ENCODE peak calls at places on chromosomes 5 and 9, in five cellular contexts. One of them, this sample, is unnamed.

GRCh38 chr9:80020056-80020455 is 448.3 kb downstream of the TLE4 start:
- DNase-seq in pancreas: no peak
- DNase-seq in GM10248: no peak
- DNase-seq in naive thymus-derived CD4-positive, alpha-beta T cell: no peak
- DNase-seq in neuronal stem cell: no peak
- DNase-seq in this sample: no peak

GRCh38 chr5:65663804-65664521 is 39.1 kb downstream of the SHLD3 start:
- DNase-seq in pancreas: no peak
- DNase-seq in GM10248: no peak
- DNase-seq in naive thymus-derived CD4-positive, alpha-beta T cell: no peak
- DNase-seq in neuronal stem cell: peak
- DNase-seq in this sample: peak

GRCh38 chr5:61397937-61398336 is 65.9 kb downstream of the ZSWIM6 start:
- DNase-seq in pancreas: no peak
- DNase-seq in GM10248: no peak
- DNase-seq in naive thymus-derived CD4-positive, alpha-beta T cell: no peak
- DNase-seq in neuronal stem cell: no peak
- DNase-seq in this sample: no peak

GRCh38 chr9:121895836-121896544 is 197.1 kb downstream of the TTLL11 start:
- DNase-seq in pancreas: peak
- DNase-seq in GM10248: no peak
- DNase-seq in naive thymus-derived CD4-positive, alpha-beta T cell: no peak
- DNase-seq in neuronal stem cell: no peak
- DNase-seq in this sample: no peak

GRCh38 chr5:43140286-43140685 is 19.6 kb downstream of the ZNF131 start:
- DNase-seq in pancreas: no peak
- DNase-seq in GM10248: no peak
- DNase-seq in naive thymus-derived CD4-positive, alpha-beta T cell: peak
- DNase-seq in neuronal stem cell: no peak
- DNase-seq in this sample: no peak

GRCh38 chr5:107803728-107804127 is 133.0 kb upstream of the EFNA5 start:
- DNase-seq in pancreas: no peak
- DNase-seq in GM10248: no peak
- DNase-seq in naive thymus-derived CD4-positive, alpha-beta T cell: no peak
- DNase-seq in neuronal stem cell: no peak
- DNase-seq in this sample: no peak

GRCh38 chr9:124726886-124727285 is 44.2 kb downstream of the NR6A1 start:
- DNase-seq in pancreas: no peak
- DNase-seq in GM10248: no peak
- DNase-seq in naive thymus-derived CD4-positive, alpha-beta T cell: no peak
- DNase-seq in neuronal stem cell: no peak
- DNase-seq in this sample: no peak

GRCh38 chr9:88816141-88816540 is 175.1 kb upstream of the S1PR3 start:
- DNase-seq in pancreas: no peak
- DNase-seq in GM10248: no peak
- DNase-seq in naive thymus-derived CD4-positive, alpha-beta T cell: no peak
- DNase-seq in neuronal stem cell: no peak
- DNase-seq in this sample: no peak

GRCh38 chr5:33827885-33828284 is 63.9 kb downstream of the ADAMTS12 start:
- DNase-seq in pancreas: no peak
- DNase-seq in GM10248: no peak
- DNase-seq in naive thymus-derived CD4-positive, alpha-beta T cell: no peak
- DNase-seq in neuronal stem cell: no peak
- DNase-seq in this sample: no peak

GRCh38 chr9:110284211-110284849 is 28.0 kb upstream of the TXN start:
- DNase-seq in pancreas: no peak
- DNase-seq in GM10248: no peak
- DNase-seq in naive thymus-derived CD4-positive, alpha-beta T cell: no peak
- DNase-seq in neuronal stem cell: no peak
- DNase-seq in this sample: no peak

GRCh38 chr5:95066048-95066447 is 218.8 kb downstream of the MCTP1 start:
- DNase-seq in pancreas: no peak
- DNase-seq in GM10248: no peak
- DNase-seq in naive thymus-derived CD4-positive, alpha-beta T cell: no peak
- DNase-seq in neuronal stem cell: no peak
- DNase-seq in this sample: no peak

GRCh38 chr5:10624244-10624643 is 60.4 kb downstream of the ANKRD33B start:
- DNase-seq in pancreas: no peak
- DNase-seq in GM10248: no peak
- DNase-seq in naive thymus-derived CD4-positive, alpha-beta T cell: no peak
- DNase-seq in neuronal stem cell: no peak
- DNase-seq in this sample: no peak

GRCh38 chr5:113115956-113116355 is 139.4 kb downstream of the DCP2 start:
- DNase-seq in pancreas: no peak
- DNase-seq in GM10248: no peak
- DNase-seq in naive thymus-derived CD4-positive, alpha-beta T cell: no peak
- DNase-seq in neuronal stem cell: no peak
- DNase-seq in this sample: no peak

GRCh38 chr9:16744386-16744785 is 126.1 kb downstream of the BNC2 start:
- DNase-seq in pancreas: no peak
- DNase-seq in GM10248: no peak
- DNase-seq in naive thymus-derived CD4-positive, alpha-beta T cell: no peak
- DNase-seq in neuronal stem cell: no peak
- DNase-seq in this sample: no peak

GRCh38 chr9:94479757-94480156 is 75.1 kb upstream of the PCAT7 start:
- DNase-seq in pancreas: no peak
- DNase-seq in GM10248: no peak
- DNase-seq in naive thymus-derived CD4-positive, alpha-beta T cell: no peak
- DNase-seq in neuronal stem cell: no peak
- DNase-seq in this sample: no peak

GRCh38 chr5:4275232-4275631 is 679.6 kb downstream of the IRX1 start:
- DNase-seq in pancreas: no peak
- DNase-seq in GM10248: no peak
- DNase-seq in naive thymus-derived CD4-positive, alpha-beta T cell: no peak
- DNase-seq in neuronal stem cell: no peak
- DNase-seq in this sample: no peak

GRCh38 chr9:2859776-2860379 is 16.0 kb upstream of the PUM3 start:
- DNase-seq in pancreas: peak
- DNase-seq in GM10248: peak
- DNase-seq in naive thymus-derived CD4-positive, alpha-beta T cell: no peak
- DNase-seq in neuronal stem cell: peak
- DNase-seq in this sample: peak

This sample was measured in AG08396.